ENCODE peak calls at places on chromosomes 4 and X, in four cellular contexts. Q is GM23248, I is mammary epithelial cell, T is H9. B is an unnamed sample.

GRCh38 chrX:12747433-12747832 is 43.8 kb upstream of the PRPS2 start:
- DNase-seq in Q (no peak), I (no peak), T (no peak), B (no peak)

GRCh38 chrX:77493677-77494553 is 46.7 kb downstream of the FGF16 start:
- DNase-seq in Q (peak; percentile 55), I (peak; percentile 23), T (peak; percentile 85), B (peak; percentile 9)

GRCh38 chr4:185270885-185271284 is 61.5 kb downstream of the SNX25 start:
- DNase-seq in Q (no peak), I (no peak), T (no peak), B (no peak)

GRCh38 chrX:112851806-112852205 is 11.2 kb upstream of the AMOT start:
- DNase-seq in Q (peak; percentile 36), I (peak; percentile 9), T (no peak), B (peak; percentile 80)

GRCh38 chr4:136713140-136713539 is 819.2 kb downstream of the PCDH18 start:
- DNase-seq in Q (peak; percentile 4), I (no peak), T (no peak), B (peak; percentile 69)

GRCh38 chr4:54228563-54229501 is at the start of gene PDGFRA:
- DNase-seq in Q (peak; percentile 85), I (no peak), T (peak; percentile 33), B (peak; percentile 96)

GRCh38 chr4:149896428-149896827 is 80.8 kb upstream of the IQCM start:
- DNase-seq in Q (peak; percentile 80), I (peak; percentile 18), T (no peak), B (peak; percentile 61)

GRCh38 chr4:2484993-2485392 is 16.1 kb downstream of the RNF4 start:
- DNase-seq in Q (peak; percentile 84), I (no peak), T (no peak), B (peak; percentile 37)

GRCh38 chr4:1164956-1165545 is 7.3 kb downstream of the SPON2 start:
- DNase-seq in Q (no peak), I (no peak), T (no peak), B (no peak)

GRCh38 chrX:134258202-134258601 is 21.2 kb downstream of the CCDC160 start:
- DNase-seq in Q (no peak), I (no peak), T (no peak), B (no peak)

GRCh38 chr4:41692717-41693345 is 55.7 kb downstream of the PHOX2B start:
- DNase-seq in Q (peak; percentile 74), I (peak; percentile 40), T (peak; percentile 77), B (peak; percentile 83)

GRCh38 chr4:122728781-122729330 is 3.6 kb upstream of the BBS12 start:
- DNase-seq in Q (peak; percentile 56), I (no peak), T (no peak), B (peak; percentile 53)

GRCh38 chrX:1392376-1393130 is 640 bp upstream of the SLC25A6 start:
- DNase-seq in Q (peak; percentile 87), I (peak; percentile 69), T (peak; percentile 74), B (peak; percentile 83)

GRCh38 chr4:48904101-48904500 is 2.5 kb downstream of the OCIAD2 start:
- DNase-seq in Q (no peak), I (no peak), T (no peak), B (no peak)

GRCh38 chr4:10056334-10057022 is 35.2 kb upstream of the SLC2A9 start:
- DNase-seq in Q (no peak), I (no peak), T (no peak), B (no peak)

GRCh38 chr4:173013232-173013932 is 155.2 kb upstream of the GALNT7 start:
- DNase-seq in Q (peak; percentile 42), I (no peak), T (peak; percentile 57), B (peak; percentile 71)

GRCh38 chr4:106126062-106126461 is 189.9 kb downstream of the TBCK start:
- DNase-seq in Q (no peak), I (no peak), T (no peak), B (no peak)

GRCh38 chr4:112857461-112857860 is 192.0 kb upstream of the ANK2 start:
- DNase-seq in Q (peak; percentile 94), I (peak; percentile 95), T (no peak), B (peak; percentile 88)

DNA sequence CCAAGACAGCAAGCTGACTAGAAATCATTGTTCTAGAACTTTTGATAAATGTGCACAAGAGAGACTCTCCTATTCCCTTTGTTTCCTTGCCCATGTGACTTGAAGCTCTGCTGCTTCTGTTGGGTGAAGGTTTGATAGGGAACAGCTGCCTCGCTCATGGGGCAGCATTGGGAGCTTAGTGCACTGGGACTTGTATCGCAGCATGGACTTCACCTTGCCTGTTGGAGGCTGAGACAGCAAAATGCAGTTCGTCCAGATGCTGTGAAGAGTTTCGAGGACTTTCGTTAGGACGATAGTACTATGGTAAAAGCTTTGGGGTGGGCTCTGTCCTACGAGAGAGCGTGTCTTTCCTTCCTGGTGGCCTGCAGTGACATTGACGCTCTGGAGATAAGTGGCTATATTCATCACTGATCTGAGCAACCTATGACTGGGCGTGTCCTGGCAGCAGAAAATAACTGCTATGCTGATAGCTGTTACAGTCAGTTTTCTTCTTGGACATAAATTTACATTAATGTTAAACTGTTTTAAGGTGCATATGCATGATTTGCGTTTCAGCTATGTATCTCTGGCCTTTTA is 44.8 kb downstream of the ARHGAP10 start:
- DNase-seq in Q (no peak), I (no peak), T (no peak), B (no peak)
- H3K4me1 ChIP-seq in Q (peaks cover 33% of the 10 kb centered on the region), I (peaks cover 40% of the 10 kb centered on the region), T (no peaks in the 10 kb centered on the region), B (peaks cover 38% of the 10 kb centered on the region)

GRCh38 chr4:8472689-8473197 is 32.2 kb downstream of the TRMT44 start:
- DNase-seq in Q (peak; percentile 96), I (no peak), T (no peak), B (peak; percentile 88)
- H3K9ac ChIP-seq in Q (peak overlapping the region; percentile 78), I (no peak overlapping the region), T (no peak overlapping the region), B (peak overlapping the region; percentile 85)

GRCh38 chrX:40154853-40155616 is 57.3 kb upstream of the BCOR start:
- DNase-seq in Q (peak; percentile 63), I (no peak), T (peak; percentile 75), B (peak; percentile 51)

GRCh38 chrX:40153335-40154221 is 55.8 kb upstream of the BCOR start:
- DNase-seq in Q (peak; percentile 49), I (no peak), T (peak; percentile 61), B (peak; percentile 52)

GRCh38 chrX:40155617-40156471 is 58.1 kb upstream of the BCOR start:
- DNase-seq in Q (peak; percentile 35), I (no peak), T (no peak), B (no peak)

GRCh38 chrX:40152706-40153334 is 55.1 kb upstream of the BCOR start:
- DNase-seq in Q (peak; percentile 62), I (no peak), T (peak; percentile 60), B (peak; percentile 58)

DNA sequence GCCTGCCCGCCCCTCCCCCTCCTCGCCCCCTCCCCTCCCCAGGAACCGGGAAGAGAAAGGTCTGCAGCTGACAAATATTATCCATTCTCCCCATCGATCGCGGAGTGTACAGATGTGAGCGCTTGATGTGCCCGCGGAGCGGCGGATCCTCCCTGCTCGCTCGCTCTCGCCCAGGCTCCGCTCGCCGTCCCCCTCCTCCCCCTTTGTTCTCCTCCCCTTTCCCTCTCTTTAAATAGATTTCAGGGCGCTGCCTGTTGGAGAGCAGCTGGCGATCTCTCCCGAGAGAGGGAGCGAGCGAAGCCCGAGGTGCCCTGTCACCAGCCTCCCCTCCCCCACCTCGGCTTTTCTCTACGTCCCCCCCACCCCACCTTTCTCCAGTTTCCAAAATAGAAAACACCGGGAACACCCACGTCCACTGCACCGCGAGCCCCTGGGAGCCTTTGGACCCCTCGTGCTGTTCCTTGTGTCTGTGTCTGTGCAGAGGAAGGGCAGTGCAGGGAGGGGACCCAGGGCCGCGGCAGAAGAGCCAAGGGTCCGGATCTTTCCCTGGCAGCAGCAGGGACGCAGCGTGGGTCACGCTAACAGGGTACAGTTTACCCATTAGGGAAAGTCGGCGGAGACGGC is 56.6 kb upstream of the BCOR start:
- DNase-seq in Q (peak; percentile 70), I (no peak), T (peak; percentile 71), B (peak; percentile 48)
- H3K4me1 ChIP-seq in Q (no peaks in the 10 kb centered on the region), I (peaks cover 18% of the 10 kb centered on the region), T (peaks cover 5% of the 10 kb centered on the region), B (peaks cover 2% of the 10 kb centered on the region)

GRCh38 chrX:3711331-3711917 is 2.0 kb downstream of the PRKX start:
- DNase-seq in Q (no peak), I (no peak), T (no peak), B (no peak)

GRCh38 chrX:3712080-3712869 is 1.2 kb downstream of the PRKX start:
- DNase-seq in Q (peak; percentile 34), I (peak; percentile 32), T (no peak), B (peak; percentile 17)

GRCh38 chrX:3712870-3713224 is 602 bp downstream of the PRKX start:
- DNase-seq in Q (no peak), I (no peak), T (no peak), B (no peak)

GRCh38 chrX:3713937-3714434 is 537 bp upstream of the PRKX start:
- DNase-seq in Q (no peak), I (peak; percentile 12), T (peak; percentile 55), B (no peak)

GRCh38 chrX:3713225-3713936 is at the start of gene PRKX:
- DNase-seq in Q (peak; percentile 65), I (peak; percentile 58), T (peak; percentile 69), B (peak; percentile 72)
- H3K9ac ChIP-seq in Q (peak within 1 kb of the TSS; percentile 72), I (peak within 1 kb of the TSS; percentile 67), T (peak within 1 kb of the TSS; percentile 71), B (peak within 1 kb of the TSS; percentile 70)

DNA sequence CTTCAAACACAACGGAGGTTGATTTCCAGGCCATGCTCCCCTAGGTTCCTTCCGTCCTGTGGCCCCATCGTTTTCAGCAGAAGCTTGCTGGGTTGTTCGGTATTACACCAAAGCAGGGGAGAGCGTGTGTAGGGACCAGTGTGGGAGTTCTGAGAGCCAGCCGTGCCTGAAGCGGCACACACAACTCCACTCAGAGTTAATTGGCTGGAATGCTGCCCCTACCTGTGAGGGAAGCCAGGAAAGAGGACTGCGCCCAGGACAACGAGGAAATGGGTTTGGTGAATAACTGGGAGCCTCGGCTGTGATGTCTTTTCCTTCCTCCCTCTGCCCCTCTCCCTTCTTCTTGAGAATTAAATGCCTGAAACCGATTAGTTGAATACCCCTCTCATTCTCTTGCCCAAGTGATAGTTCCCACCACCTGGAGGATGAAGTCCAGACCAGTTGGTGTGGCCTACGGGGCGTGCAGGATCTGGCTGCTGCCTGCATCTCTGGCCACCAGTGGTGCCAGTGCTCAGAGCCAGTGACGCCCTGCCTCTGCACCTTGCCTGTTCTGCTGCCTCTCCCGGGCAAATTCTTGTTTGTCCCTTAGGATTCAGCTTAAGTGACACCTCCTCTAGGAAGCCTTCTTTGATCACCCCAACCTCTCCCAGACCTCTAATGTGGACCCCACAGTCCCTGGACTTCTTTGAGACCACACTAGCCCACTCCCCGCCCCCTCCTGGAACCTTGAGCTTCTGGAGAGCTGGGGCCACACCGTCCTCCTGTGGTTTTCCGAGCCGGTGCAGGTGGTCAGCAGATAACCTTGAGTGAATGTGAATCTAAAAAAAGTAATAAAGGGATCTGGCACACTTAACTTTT is 33.6 kb downstream of the TBC1D14 start:
- DNase-seq in Q (no peak), I (no peak), T (no peak), B (no peak)
- H3K4me1 ChIP-seq in Q (peaks cover 19% of the 10 kb centered on the region), I (peaks cover 28% of the 10 kb centered on the region), T (peaks cover 22% of the 10 kb centered on the region), B (peaks cover 19% of the 10 kb centered on the region)

GRCh38 chrX:73963682-73964081 is 340.3 kb upstream of the ZCCHC13 start:
- DNase-seq in Q (peak; percentile 31), I (no peak), T (no peak), B (no peak)

GRCh38 chrX:73962948-73963347 is 341.0 kb upstream of the ZCCHC13 start:
- DNase-seq in Q (no peak), I (no peak), T (no peak), B (no peak)

GRCh38 chrX:73965833-73966232 is 338.1 kb upstream of the ZCCHC13 start:
- DNase-seq in Q (no peak), I (no peak), T (peak; percentile 80), B (no peak)

DNA sequence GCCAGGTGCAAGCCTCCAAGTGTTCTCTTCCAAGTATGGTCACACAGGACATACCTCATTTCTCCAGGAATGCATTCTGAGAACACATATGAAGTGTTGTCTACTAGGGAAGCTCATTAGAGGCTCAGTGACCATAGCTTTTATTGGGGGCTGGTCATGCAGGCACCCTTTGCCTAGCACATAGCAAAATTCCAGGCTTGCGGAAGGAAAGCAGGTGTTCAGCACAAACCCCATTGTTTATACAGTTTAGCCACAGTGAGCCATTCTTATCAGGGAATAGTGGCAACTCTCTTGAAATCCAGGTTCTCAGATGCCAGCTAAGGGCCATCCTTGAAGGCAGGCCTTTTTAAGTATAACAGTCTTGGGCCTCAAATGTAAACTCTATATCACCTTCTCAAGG is 339.4 kb upstream of the ZCCHC13 start:
- DNase-seq in Q (no peak), I (no peak), T (no peak), B (no peak)
- H3K9ac ChIP-seq in Q (no peak overlapping the region), I (no peak overlapping the region), T (no peak overlapping the region), B (no peak overlapping the region)

B was measured in adipocyte.